ENCODE peak calls at places on chromosome 3, in seven cellular contexts. H is astrocyte, Y is BE2C, S is AG04449, Z is spleen, V is right atrium auricular region, N is AG04450. K is an unnamed sample.

GRCh38 chr3:61569856-61570255 is 8.5 kb downstream of the PTPRG start:
- DNase-seq in Y (no peak), S (no peak), Z (no peak), H (no peak), N (no peak), V (no peak), K (no peak)

GRCh38 chr3:162973518-162973917 is 1476.9 kb downstream of the OTOL1 start:
- DNase-seq in V (no peak), N (no peak), H (no peak), Z (no peak), Y (no peak), S (no peak), K (no peak)

GRCh38 chr3:102360211-102360610 is 74.6 kb upstream of the ZPLD1 start:
- DNase-seq in Y (no peak), Z (no peak), S (no peak), V (no peak), H (no peak), N (no peak), K (no peak)

GRCh38 chr3:56347219-56347871 is 120.9 kb downstream of the ERC2 start:
- DNase-seq in Y (peak; percentile 37), Z (no peak), S (no peak), H (no peak), V (no peak), N (no peak), K (no peak)

GRCh38 chr3:30073040-30073439 is 533.4 kb upstream of the TGFBR2 start:
- DNase-seq in Y (no peak), N (no peak), V (no peak), H (no peak), Z (no peak), S (no peak), K (no peak)

GRCh38 chr3:127820871-127821853 is 1.2 kb downstream of the MGLL start:
- DNase-seq in V (no peak), N (no peak), Z (peak; percentile 82), Y (no peak), H (no peak), S (no peak), K (peak; percentile 61)

GRCh38 chr3:198043149-198043548 is 83.1 kb downstream of the LMLN start:
- DNase-seq in V (no peak), Y (no peak), H (no peak), N (no peak), S (no peak), Z (no peak), K (no peak)

GRCh38 chr3:69422751-69423150 is 36.9 kb upstream of the FRMD4B start:
- DNase-seq in N (no peak), H (peak; percentile 43), Y (no peak), Z (no peak), S (no peak), V (no peak), K (no peak)

GRCh38 chr3:106119691-106120090 is 250.9 kb upstream of the CBLB start:
- DNase-seq in Y (no peak), Z (no peak), H (peak; percentile 80), N (no peak), V (no peak), S (no peak), K (no peak)

GRCh38 chr3:33665294-33665693 is 52.8 kb downstream of the CLASP2 start:
- DNase-seq in Y (no peak), N (no peak), H (no peak), S (no peak), Z (no peak), V (no peak), K (no peak)

GRCh38 chr3:171680690-171681416 is 129.4 kb downstream of the PLD1 start:
- DNase-seq in V (no peak), S (no peak), N (no peak), H (no peak), Y (no peak), Z (no peak), K (no peak)

GRCh38 chr3:354433-354832 is 157.9 kb downstream of the CHL1 start:
- DNase-seq in N (peak; percentile 29), H (peak; percentile 18), Z (no peak), V (no peak), S (no peak), Y (peak; percentile 28), K (peak; percentile 7)

GRCh38 chr3:151709847-151710246 is 23.9 kb upstream of the AADACL2 start:
- DNase-seq in Y (no peak), Z (no peak), H (peak; percentile 83), N (no peak), S (no peak), V (no peak), K (no peak)

DNA sequence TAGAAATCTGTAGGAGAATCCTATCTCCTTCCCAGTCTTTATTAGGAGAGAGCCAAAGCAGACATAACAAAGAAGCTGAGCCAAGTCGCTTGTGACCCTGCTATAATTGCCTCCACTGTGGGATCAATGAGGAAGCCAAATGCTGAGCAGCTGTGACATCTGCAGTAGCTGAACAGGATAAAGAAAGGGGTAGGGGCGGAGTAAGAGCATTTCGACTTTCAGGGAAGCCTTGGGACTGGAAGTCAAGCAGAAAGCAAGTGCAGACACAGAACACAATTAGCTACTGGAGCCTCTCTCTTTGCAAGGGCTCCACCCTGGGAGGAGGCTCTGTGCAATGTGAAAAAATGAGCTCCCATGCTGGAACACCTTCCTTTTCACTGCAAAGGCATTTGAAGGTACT is 166.6 kb downstream of the CADPS start:
- DNase-seq in N (no peak), Z (no peak), V (no peak), Y (no peak), H (no peak), S (no peak), K (no peak)
- TF ChIP-seq CTCF in N (no peak), Z (no peak), V (no peak), Y (no peak), H (no peak), S (no peak), K (no peak)

GRCh38 chr3:16357191-16357590 is 92.2 kb downstream of the OXNAD1 start:
- DNase-seq in Z (no peak), V (no peak), H (peak; percentile 49), N (no peak), S (no peak), Y (no peak), K (no peak)
- TF ChIP-seq CTCF in Z (no peak), V (no peak), H (no peak), N (peak; percentile 14), S (no peak), Y (no peak), K (no peak)

DNA sequence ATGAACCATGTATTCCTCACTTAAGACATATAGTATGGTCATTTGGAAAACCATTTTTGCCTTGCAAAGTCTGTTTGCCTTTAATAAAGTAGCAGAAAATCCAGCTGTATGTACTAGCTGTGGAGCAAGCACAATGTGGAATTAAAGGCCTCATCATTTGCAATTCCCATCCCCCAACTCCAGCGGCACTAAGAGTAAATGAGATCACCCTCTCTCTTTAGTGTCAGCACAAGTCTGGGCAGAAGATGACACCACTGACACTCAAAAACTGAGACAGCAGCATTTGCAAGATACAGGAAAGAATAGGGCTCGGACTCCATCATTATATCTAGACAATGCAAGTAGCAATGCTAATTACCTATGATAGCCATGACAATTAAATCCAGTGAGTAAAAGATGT is 24.7 kb upstream of the DYNC1LI1 start:
- DNase-seq in S (no peak), Y (no peak), N (no peak), Z (no peak), H (no peak), V (no peak), K (no peak)
- TF ChIP-seq CTCF in S (no peak), Y (no peak), N (no peak), Z (no peak), H (no peak), V (no peak), K (no peak)

DNA sequence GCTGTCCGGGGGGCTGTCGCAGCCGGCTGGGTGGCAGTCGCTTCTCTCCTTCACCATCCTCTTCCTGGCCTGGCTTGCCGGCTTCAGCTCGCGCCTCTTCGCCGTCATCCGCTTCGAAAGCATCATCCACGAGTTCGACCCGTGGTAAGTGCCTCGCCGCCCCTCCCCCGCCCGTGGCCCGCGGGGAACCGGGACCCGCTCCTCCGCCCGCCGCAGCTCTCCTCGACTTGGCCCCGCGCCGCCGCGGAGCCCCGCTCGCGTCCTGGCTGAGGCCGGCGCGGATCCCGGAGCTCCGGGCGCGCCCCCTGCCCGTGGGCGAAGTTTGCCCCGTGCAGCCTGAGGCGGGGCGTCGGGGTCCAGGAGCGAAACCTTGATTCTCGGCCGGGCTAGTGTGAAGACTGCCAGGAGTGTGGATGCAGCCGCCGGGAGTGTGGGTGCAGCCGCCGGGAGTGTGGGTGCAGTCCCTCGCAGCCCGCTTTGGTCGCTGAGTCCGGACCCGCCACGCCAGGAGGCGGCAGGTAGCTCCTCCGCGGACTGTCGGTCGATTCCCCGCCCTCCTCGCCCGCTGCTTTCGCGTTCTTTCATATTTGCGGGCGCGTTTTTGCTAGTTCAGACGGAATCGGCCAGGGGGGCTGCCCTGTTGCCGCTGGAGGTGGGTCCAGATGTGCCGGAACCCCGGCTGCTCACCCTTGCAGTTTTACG is 595 bp downstream of the STT3B start:
- DNase-seq in N (no peak), V (no peak), H (peak; percentile 8), Z (peak; percentile 94), S (no peak), Y (peak; percentile 40), K (no peak)
- TF ChIP-seq CTCF in N (peak; percentile 21), V (peak; percentile 41), H (no peak), Z (no peak), S (peak; percentile 26), Y (no peak), K (no peak)

GRCh38 chr3:131232711-131233267 is 148.8 kb upstream of the NUDT16 start:
- DNase-seq in V (no peak), H (no peak), Z (no peak), N (no peak), Y (no peak), S (no peak), K (no peak)

GRCh38 chr3:131233900-131234667 is 147.5 kb upstream of the NUDT16 start:
- DNase-seq in Y (peak; percentile 24), N (no peak), V (no peak), H (no peak), Z (no peak), S (no peak), K (no peak)

GRCh38 chr3:131228522-131228921 is 153.1 kb upstream of the NUDT16 start:
- DNase-seq in H (no peak), Y (no peak), S (no peak), Z (no peak), N (no peak), V (no peak), K (no peak)

GRCh38 chr3:131231710-131232348 is 149.7 kb upstream of the NUDT16 start:
- DNase-seq in Z (no peak), Y (no peak), S (no peak), N (no peak), H (peak; percentile 26), V (no peak), K (no peak)
- TF ChIP-seq CTCF in Z (no peak), Y (peak; percentile 10), S (no peak), N (no peak), H (no peak), V (no peak), K (no peak)

K was measured in HFF-Myc.